ENCODE peak calls at places on chromosomes 2 and 18, in nine cellular contexts. O is K562, A is A549, E is fibroblast of lung, R is cardiac muscle cell, P is left lung, J is choroid plexus epithelial cell, D is tibial artery, F is endothelial cell. H is an unnamed sample.

GRCh38 chr18:51603551-51603950 is 406.1 kb upstream of the MEX3C start:
- DNase-seq in O (no peak), A (no peak), E (no peak), R (peak), P (no peak), J (no peak), D (no peak), F (no peak), H (no peak)

GRCh38 chr2:85684806-85685205 is 9.4 kb upstream of the GNLY start:
- DNase-seq in O (no peak), A (no peak), E (no peak), R (no peak), P (no peak), J (no peak), D (no peak), F (no peak), H (no peak)

GRCh38 chr2:64492272-64492671 is 31.9 kb upstream of the AFTPH start:
- DNase-seq in O (no peak), A (no peak), E (no peak), R (no peak), P (no peak), J (no peak), D (no peak), F (no peak), H (no peak)

GRCh38 chr18:42459873-42460272 is 504.8 kb downstream of the PIK3C3 start:
- DNase-seq in O (no peak), A (no peak), E (no peak), R (peak), P (no peak), J (no peak), D (no peak), F (no peak), H (no peak)

GRCh38 chr2:160432633-160433032 is 61.0 kb downstream of the RBMS1 start:
- DNase-seq in O (no peak), A (peak), E (peak), R (no peak), P (no peak), J (no peak), D (no peak), F (no peak), H (no peak)

GRCh38 chr2:18645315-18645714 is 55.9 kb upstream of the NT5C1B start:
- DNase-seq in O (no peak), A (no peak), E (no peak), R (no peak), P (no peak), J (no peak), D (no peak), F (no peak), H (no peak)

GRCh38 chr2:68379184-68379708 is 14.2 kb downstream of the PLEK start:
- DNase-seq in O (no peak), A (no peak), E (no peak), R (no peak), P (no peak), J (no peak), D (no peak), F (no peak), H (no peak)

GRCh38 chr18:40841473-40841872 is 1113.6 kb upstream of the PIK3C3 start:
- DNase-seq in O (no peak), A (no peak), E (peak), R (no peak), P (no peak), J (peak), D (no peak), F (no peak), H (no peak)

GRCh38 chr2:75053484-75054112 is 95.2 kb downstream of the POLE4 start:
- DNase-seq in O (peak), A (peak), E (no peak), R (peak), P (no peak), J (peak), D (no peak), F (peak), H (peak)

GRCh38 chr18:74219056-74219455 is 70.7 kb downstream of the TIMM21 start:
- DNase-seq in O (no peak), A (no peak), E (no peak), R (no peak), P (no peak), J (peak), D (no peak), F (no peak), H (no peak)

GRCh38 chr2:160868891-160869290 is 291.3 kb upstream of the TANK start:
- DNase-seq in O (no peak), A (no peak), E (peak), R (no peak), P (no peak), J (peak), D (no peak), F (no peak), H (no peak)

GRCh38 chr2:144201868-144202468 is 318.0 kb downstream of the ZEB2 start:
- DNase-seq in O (no peak), A (no peak), E (peak), R (no peak), P (no peak), J (peak), D (no peak), F (no peak), H (no peak)

GRCh38 chr2:151952691-151953456 is 124.7 kb upstream of the ARL5A start:
- DNase-seq in O (no peak), A (no peak), E (no peak), R (no peak), P (no peak), J (no peak), D (no peak), F (no peak), H (no peak)

DNA sequence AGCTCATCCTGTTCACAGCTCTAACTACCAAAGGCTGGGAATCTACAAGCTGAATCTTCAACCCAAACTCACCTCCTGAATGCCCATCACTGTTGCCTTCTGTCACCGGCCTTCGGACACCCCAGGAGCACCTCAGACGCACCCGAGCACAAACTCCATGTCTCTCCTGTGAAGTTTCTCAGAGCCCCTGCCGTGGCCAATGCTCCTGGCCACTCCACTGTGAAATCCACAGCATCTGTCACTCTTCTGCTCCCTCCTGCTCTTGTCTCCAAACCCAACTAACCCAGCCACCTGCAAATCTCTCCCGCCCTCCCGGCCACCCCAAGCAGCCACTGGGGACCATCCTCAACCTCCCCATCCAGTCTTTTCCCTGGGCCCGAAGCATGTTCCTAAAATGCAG is 457.9 kb upstream of the SALL3 start:
- DNase-seq in O (no peak), A (no peak), E (no peak), R (no peak), P (no peak), J (no peak), D (no peak), F (no peak), H (no peak)
- TF ChIP-seq CTCF in O (no peak), A (no peak), E (no peak), R (no peak), P (no peak), J (no peak), D (no peak), F (no peak), H (no peak)

DNA sequence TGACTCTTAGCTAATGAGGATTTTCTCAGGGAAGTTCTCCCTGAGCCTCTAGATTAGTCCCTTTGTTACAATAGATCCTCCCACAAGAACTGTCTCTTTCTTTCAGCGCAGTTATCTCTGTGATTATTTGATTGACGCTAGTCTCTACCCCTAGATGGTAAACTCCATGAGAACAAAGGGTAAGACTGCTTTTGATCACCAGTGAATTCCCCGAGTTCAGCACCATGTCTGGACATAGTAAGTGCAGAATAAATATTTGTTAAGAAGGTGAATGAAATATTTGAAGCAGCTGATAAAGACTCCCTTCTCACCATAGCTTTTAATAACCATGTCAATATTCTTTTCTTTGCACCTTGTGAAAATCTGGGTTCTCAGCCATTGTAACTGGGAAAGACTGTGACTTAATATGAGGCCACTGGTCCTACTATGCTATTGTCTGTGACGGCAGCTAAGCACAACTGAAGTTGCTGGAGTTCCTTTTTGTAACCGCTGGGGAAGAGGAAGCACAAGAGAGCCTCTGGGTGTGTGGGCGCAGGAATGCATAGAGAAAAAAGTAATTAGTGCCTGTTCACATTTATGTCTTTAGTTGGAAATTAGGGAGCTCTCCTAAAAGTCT is 214.7 kb downstream of the TGIF1 start:
- DNase-seq in O (peak), A (no peak), E (peak), R (no peak), P (no peak), J (peak), D (no peak), F (no peak), H (peak)
- TF ChIP-seq CTCF in O (peak), A (no peak), E (no peak), R (no peak), P (peak), J (peak), D (no peak), F (no peak), H (peak)

GRCh38 chr2:138827426-138828054 is 47.4 kb upstream of the NXPH2 start:
- DNase-seq in O (peak), A (peak), E (peak), R (peak), P (no peak), J (peak), D (no peak), F (peak), H (peak)

GRCh38 chr2:138831691-138832090 is 51.5 kb upstream of the NXPH2 start:
- DNase-seq in O (no peak), A (no peak), E (no peak), R (no peak), P (no peak), J (no peak), D (no peak), F (no peak), H (no peak)

GRCh38 chr2:138830547-138830946 is 50.4 kb upstream of the NXPH2 start:
- DNase-seq in O (no peak), A (no peak), E (no peak), R (no peak), P (no peak), J (no peak), D (no peak), F (no peak), H (no peak)

GRCh38 chr2:138831154-138831553 is 51.0 kb upstream of the NXPH2 start:
- DNase-seq in O (no peak), A (no peak), E (no peak), R (no peak), P (no peak), J (no peak), D (no peak), F (no peak), H (no peak)

GRCh38 chr2:138829326-138829725 is 49.1 kb upstream of the NXPH2 start:
- DNase-seq in O (peak), A (peak), E (peak), R (peak), P (no peak), J (peak), D (no peak), F (peak), H (peak)
- TF ChIP-seq CTCF in O (peak), A (peak), E (no peak), R (peak), P (no peak), J (peak), D (no peak), F (peak), H (peak)

DNA sequence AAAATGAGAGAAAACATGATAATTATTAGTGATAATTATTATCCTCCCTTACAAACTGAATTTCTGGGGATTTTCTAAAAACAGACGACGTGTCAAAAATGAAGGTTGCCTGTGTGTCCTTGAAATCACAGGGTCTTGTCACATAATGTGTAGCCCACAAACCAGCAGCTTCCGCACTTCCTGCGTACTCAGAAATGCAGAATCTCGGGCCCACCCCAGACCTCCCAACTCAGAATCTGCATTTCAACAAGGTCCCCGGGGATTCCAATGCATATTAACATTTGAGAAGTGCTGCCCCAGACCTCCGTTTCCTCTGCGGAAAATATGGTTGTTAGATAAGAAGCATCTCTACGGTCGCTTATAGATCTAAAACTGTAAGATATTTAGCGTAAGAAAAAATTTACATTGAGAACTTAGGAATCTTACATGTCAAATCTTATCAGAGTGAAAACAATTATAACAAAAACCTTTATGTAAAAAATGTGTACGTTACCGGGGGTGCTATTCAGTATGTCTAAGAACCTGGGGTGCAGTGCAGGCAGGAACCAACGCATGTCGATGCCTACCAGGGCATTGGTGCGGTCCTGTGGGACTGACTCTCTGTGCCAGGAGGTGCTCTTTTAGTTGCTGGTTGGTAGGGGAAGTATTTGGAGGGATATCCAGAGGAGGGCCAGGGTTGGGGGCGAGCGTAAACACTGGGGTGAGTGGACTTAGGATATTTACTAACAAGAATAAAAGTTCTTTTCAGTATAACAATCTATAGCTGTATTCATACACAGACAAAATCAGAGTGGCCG is 15.2 kb downstream of the CDKL4 start:
- DNase-seq in O (no peak), A (no peak), E (peak), R (peak), P (no peak), J (peak), D (no peak), F (no peak), H (no peak)
- TF ChIP-seq CTCF in O (no peak), A (no peak), E (no peak), R (no peak), P (peak), J (no peak), D (no peak), F (no peak), H (no peak)